ENCODE peak calls at places on chromosomes 4 and X, in six cellular contexts. One of them, this sample, is unnamed.

GRCh38 chr4:142248946-142249345 is 597.2 kb downstream of the INPP4B start:
- DNase-seq in GM23338: no peak
- DNase-seq in suprapubic skin: no peak
- DNase-seq in heart right ventricle: no peak
- DNase-seq in astrocyte: peak
- DNase-seq in CD8-positive, alpha-beta T cell: no peak
- DNase-seq in this sample: no peak

GRCh38 chr4:166078383-166078782 is 205.3 kb downstream of the TLL1 start:
- DNase-seq in heart right ventricle: no peak
- DNase-seq in GM23338: no peak
- DNase-seq in suprapubic skin: no peak
- DNase-seq in CD8-positive, alpha-beta T cell: no peak
- DNase-seq in astrocyte: no peak
- DNase-seq in this sample: no peak

GRCh38 chrX:40064055-40064597 is 33.6 kb downstream of the BCOR start:
- DNase-seq in GM23338: peak
- DNase-seq in CD8-positive, alpha-beta T cell: no peak
- DNase-seq in suprapubic skin: no peak
- DNase-seq in astrocyte: no peak
- DNase-seq in heart right ventricle: no peak
- DNase-seq in this sample: no peak

GRCh38 chr4:85402371-85402770 is 72.6 kb upstream of the ARHGAP24 start:
- DNase-seq in GM23338: no peak
- DNase-seq in astrocyte: peak
- DNase-seq in CD8-positive, alpha-beta T cell: no peak
- DNase-seq in heart right ventricle: peak
- DNase-seq in suprapubic skin: no peak
- DNase-seq in this sample: no peak

GRCh38 chrX:51496501-51497291 is at the start of gene NUDT11:
- DNase-seq in heart right ventricle: peak
- DNase-seq in CD8-positive, alpha-beta T cell: peak
- DNase-seq in astrocyte: peak
- DNase-seq in suprapubic skin: no peak
- DNase-seq in GM23338: peak
- DNase-seq in this sample: no peak

GRCh38 chrX:136525738-136526606 is 6.0 kb upstream of the VGLL1 start:
- DNase-seq in heart right ventricle: peak
- DNase-seq in astrocyte: peak
- DNase-seq in GM23338: no peak
- DNase-seq in CD8-positive, alpha-beta T cell: no peak
- DNase-seq in suprapubic skin: no peak
- DNase-seq in this sample: peak

GRCh38 chr4:131488772-131489171 is 1660.3 kb upstream of the PCDH10 start:
- DNase-seq in suprapubic skin: no peak
- DNase-seq in heart right ventricle: no peak
- DNase-seq in GM23338: no peak
- DNase-seq in CD8-positive, alpha-beta T cell: no peak
- DNase-seq in astrocyte: peak
- DNase-seq in this sample: no peak

GRCh38 chr4:90318208-90318607 is 191.0 kb downstream of the CCSER1 start:
- DNase-seq in CD8-positive, alpha-beta T cell: no peak
- DNase-seq in heart right ventricle: no peak
- DNase-seq in GM23338: no peak
- DNase-seq in astrocyte: peak
- DNase-seq in suprapubic skin: no peak
- DNase-seq in this sample: no peak

GRCh38 chr4:17126306-17126978 is 228.0 kb upstream of the LDB2 start:
- DNase-seq in suprapubic skin: no peak
- DNase-seq in GM23338: no peak
- DNase-seq in astrocyte: no peak
- DNase-seq in CD8-positive, alpha-beta T cell: no peak
- DNase-seq in heart right ventricle: no peak
- DNase-seq in this sample: no peak

GRCh38 chr4:113834302-113834701 is 72.8 kb upstream of the CAMK2D start:
- DNase-seq in astrocyte: no peak
- DNase-seq in CD8-positive, alpha-beta T cell: no peak
- DNase-seq in suprapubic skin: no peak
- DNase-seq in GM23338: no peak
- DNase-seq in heart right ventricle: no peak
- DNase-seq in this sample: no peak

GRCh38 chr4:120232050-120232449 is 165.4 kb upstream of the MAD2L1 start:
- DNase-seq in GM23338: no peak
- DNase-seq in astrocyte: peak
- DNase-seq in heart right ventricle: no peak
- DNase-seq in suprapubic skin: no peak
- DNase-seq in CD8-positive, alpha-beta T cell: no peak
- DNase-seq in this sample: no peak

GRCh38 chr4:30950737-30951136 is 230.6 kb downstream of the PCDH7 start:
- DNase-seq in heart right ventricle: no peak
- DNase-seq in GM23338: no peak
- DNase-seq in suprapubic skin: no peak
- DNase-seq in astrocyte: no peak
- DNase-seq in CD8-positive, alpha-beta T cell: no peak
- DNase-seq in this sample: no peak

GRCh38 chrX:31702208-31702607 is 630.4 kb upstream of the FTHL17 start:
- DNase-seq in GM23338: no peak
- DNase-seq in heart right ventricle: no peak
- DNase-seq in astrocyte: peak
- DNase-seq in CD8-positive, alpha-beta T cell: no peak
- DNase-seq in suprapubic skin: no peak
- DNase-seq in this sample: no peak

GRCh38 chr4:538542-539142 is 37.5 kb downstream of the TMEM271 start:
- DNase-seq in astrocyte: no peak
- DNase-seq in GM23338: no peak
- DNase-seq in heart right ventricle: no peak
- DNase-seq in CD8-positive, alpha-beta T cell: no peak
- DNase-seq in suprapubic skin: no peak
- DNase-seq in this sample: no peak

GRCh38 chrX:147191361-147191760 is 376.8 kb upstream of the CXorf51A start:
- DNase-seq in GM23338: no peak
- DNase-seq in astrocyte: no peak
- DNase-seq in CD8-positive, alpha-beta T cell: no peak
- DNase-seq in suprapubic skin: no peak
- DNase-seq in heart right ventricle: no peak
- DNase-seq in this sample: no peak

GRCh38 chrX:110004970-110005369 is 2.1 kb downstream of the TMEM164 start:
- DNase-seq in CD8-positive, alpha-beta T cell: no peak
- DNase-seq in astrocyte: no peak
- DNase-seq in GM23338: no peak
- DNase-seq in heart right ventricle: no peak
- DNase-seq in suprapubic skin: no peak
- DNase-seq in this sample: no peak

GRCh38 chrX:6803607-6804006 is 268.7 kb upstream of the VCX3A start:
- DNase-seq in heart right ventricle: no peak
- DNase-seq in astrocyte: no peak
- DNase-seq in suprapubic skin: no peak
- DNase-seq in CD8-positive, alpha-beta T cell: no peak
- DNase-seq in GM23338: no peak
- DNase-seq in this sample: no peak

GRCh38 chr4:128846063-128846462 is 36.6 kb downstream of the JADE1 start:
- DNase-seq in CD8-positive, alpha-beta T cell: no peak
- DNase-seq in heart right ventricle: no peak
- DNase-seq in GM23338: no peak
- DNase-seq in astrocyte: no peak
- DNase-seq in suprapubic skin: no peak
- DNase-seq in this sample: no peak

GRCh38 chr4:4670869-4671268 is 129.0 kb upstream of the STX18 start:
- DNase-seq in suprapubic skin: no peak
- DNase-seq in CD8-positive, alpha-beta T cell: no peak
- DNase-seq in astrocyte: peak
- DNase-seq in GM23338: no peak
- DNase-seq in heart right ventricle: no peak
- DNase-seq in this sample: no peak
- H3K27ac ChIP-seq in suprapubic skin: no peak
- H3K27ac ChIP-seq in CD8-positive, alpha-beta T cell: no peak
- H3K27ac ChIP-seq in astrocyte: no peak
- H3K27ac ChIP-seq in GM23338: no peak
- H3K27ac ChIP-seq in heart right ventricle: no peak
- H3K27ac ChIP-seq in this sample: no peak

DNA sequence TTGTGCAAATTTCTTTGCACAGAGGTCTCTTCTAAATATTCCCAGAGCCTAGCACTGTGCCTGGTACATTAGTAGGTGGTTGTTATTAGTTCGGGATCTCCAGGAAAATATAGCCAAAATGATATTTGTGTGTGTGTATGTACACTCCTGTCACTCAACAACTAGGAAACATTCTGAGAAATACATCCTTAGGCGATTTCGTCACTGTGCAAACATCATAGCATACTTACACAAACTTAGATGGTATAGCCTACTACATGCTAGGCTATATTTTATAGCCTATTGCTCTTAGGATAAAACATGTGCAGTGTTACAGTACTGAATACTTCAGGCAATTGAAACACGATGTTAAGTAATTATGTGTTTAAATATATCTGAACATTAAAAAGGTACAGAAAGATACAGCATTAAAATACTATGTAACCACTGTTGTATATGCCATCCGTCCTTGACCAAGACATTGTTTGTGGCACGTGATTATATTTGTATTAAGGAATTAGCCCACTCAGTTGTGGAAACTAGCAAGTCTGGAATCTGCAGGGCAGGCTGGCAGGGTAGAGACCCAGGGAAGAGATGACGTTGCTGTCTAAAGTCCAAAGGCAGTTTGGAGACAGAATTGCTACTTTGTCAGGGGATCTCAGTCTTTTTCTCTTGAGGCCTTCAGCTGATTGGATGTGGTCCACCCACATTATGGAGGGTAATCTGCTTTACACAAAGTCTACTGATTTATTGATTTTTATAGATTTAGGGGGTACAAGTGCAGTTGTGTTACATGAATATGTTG is 106.9 kb downstream of the COL4A6 start:
- DNase-seq in suprapubic skin: no peak
- DNase-seq in heart right ventricle: no peak
- DNase-seq in CD8-positive, alpha-beta T cell: no peak
- DNase-seq in GM23338: no peak
- DNase-seq in astrocyte: no peak
- DNase-seq in this sample: no peak
- H3K27ac ChIP-seq in suprapubic skin: no peak
- H3K27ac ChIP-seq in heart right ventricle: no peak
- H3K27ac ChIP-seq in CD8-positive, alpha-beta T cell: no peak
- H3K27ac ChIP-seq in GM23338: no peak
- H3K27ac ChIP-seq in astrocyte: no peak
- H3K27ac ChIP-seq in this sample: no peak

DNA sequence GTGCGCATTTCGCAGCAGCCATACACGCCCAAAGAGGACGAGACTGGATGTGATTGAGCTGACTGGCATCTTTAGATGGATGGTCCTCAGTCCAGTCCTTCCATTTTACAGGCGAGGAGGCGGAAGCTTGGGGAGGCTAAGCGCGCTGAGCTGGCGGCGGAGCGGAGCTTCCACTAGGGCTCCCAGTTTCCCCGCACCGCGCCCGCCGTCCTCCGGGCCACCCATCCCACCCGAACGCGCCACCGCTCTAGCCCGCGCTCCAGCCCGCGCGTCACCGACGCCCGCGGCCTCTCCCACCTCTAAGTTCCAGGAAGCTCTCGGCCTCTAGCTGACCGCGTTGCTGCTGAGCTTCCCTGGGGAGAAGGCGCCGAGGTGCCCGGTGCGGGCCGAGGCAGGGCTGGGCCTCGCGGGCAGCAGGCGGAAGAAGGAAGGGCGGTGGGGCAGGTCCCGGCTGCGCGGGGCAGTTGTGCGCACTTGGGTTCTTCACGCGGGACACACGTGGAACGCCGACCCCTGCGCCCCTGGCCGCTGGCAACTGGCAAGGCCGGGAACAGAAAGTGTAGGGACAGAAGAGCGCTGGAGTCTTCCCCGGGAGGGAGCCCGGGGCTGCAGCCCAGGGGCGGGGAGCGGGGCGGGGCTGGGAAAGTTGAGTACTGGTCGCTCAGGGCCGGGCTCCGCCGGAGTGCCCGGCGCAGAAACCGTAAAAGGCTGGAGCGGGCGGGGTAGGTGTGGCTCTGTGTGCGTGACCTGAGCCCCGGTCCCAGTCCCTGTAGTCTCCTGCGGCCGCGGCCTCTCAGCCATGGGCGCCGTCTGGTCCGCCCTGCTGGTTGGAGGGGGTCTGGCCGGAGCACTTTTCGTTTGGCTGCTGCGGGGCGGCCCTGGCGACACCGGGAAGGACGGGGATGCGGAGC is at the start of gene STBD1:
- DNase-seq in GM23338: peak
- DNase-seq in heart right ventricle: peak
- DNase-seq in astrocyte: peak
- DNase-seq in suprapubic skin: peak
- DNase-seq in CD8-positive, alpha-beta T cell: no peak
- DNase-seq in this sample: peak
- H3K27ac ChIP-seq in GM23338: no peak
- H3K27ac ChIP-seq in heart right ventricle: peak
- H3K27ac ChIP-seq in astrocyte: peak
- H3K27ac ChIP-seq in suprapubic skin: peak
- H3K27ac ChIP-seq in CD8-positive, alpha-beta T cell: no peak
- H3K27ac ChIP-seq in this sample: no peak

GRCh38 chrX:15739886-15740285 is 1.8 kb downstream of the CA5B start:
- DNase-seq in GM23338: no peak
- DNase-seq in CD8-positive, alpha-beta T cell: no peak
- DNase-seq in heart right ventricle: no peak
- DNase-seq in astrocyte: no peak
- DNase-seq in suprapubic skin: no peak
- DNase-seq in this sample: no peak

GRCh38 chrX:15744181-15744867 is 6.3 kb downstream of the CA5B start:
- DNase-seq in suprapubic skin: no peak
- DNase-seq in GM23338: no peak
- DNase-seq in CD8-positive, alpha-beta T cell: no peak
- DNase-seq in heart right ventricle: peak
- DNase-seq in astrocyte: no peak
- DNase-seq in this sample: no peak

GRCh38 chrX:15737188-15737956 is 698 bp upstream of the CA5B start:
- DNase-seq in GM23338: no peak
- DNase-seq in CD8-positive, alpha-beta T cell: no peak
- DNase-seq in astrocyte: no peak
- DNase-seq in suprapubic skin: no peak
- DNase-seq in heart right ventricle: no peak
- DNase-seq in this sample: no peak

GRCh38 chrX:15737957-15738685 is at the start of gene CA5B:
- DNase-seq in suprapubic skin: peak
- DNase-seq in CD8-positive, alpha-beta T cell: peak
- DNase-seq in astrocyte: peak
- DNase-seq in GM23338: peak
- DNase-seq in heart right ventricle: peak
- DNase-seq in this sample: peak

GRCh38 chrX:15738686-15739016 is 581 bp downstream of the CA5B start:
- DNase-seq in suprapubic skin: no peak
- DNase-seq in astrocyte: no peak
- DNase-seq in heart right ventricle: no peak
- DNase-seq in CD8-positive, alpha-beta T cell: peak
- DNase-seq in GM23338: no peak
- DNase-seq in this sample: no peak
- H3K27ac ChIP-seq in suprapubic skin: no peak
- H3K27ac ChIP-seq in astrocyte: no peak
- H3K27ac ChIP-seq in heart right ventricle: no peak
- H3K27ac ChIP-seq in CD8-positive, alpha-beta T cell: peak
- H3K27ac ChIP-seq in GM23338: no peak
- H3K27ac ChIP-seq in this sample: no peak

This sample was measured in substantia nigra.